ENCODE peak calls at places on chromosomes 16 and 17, in seven cellular contexts. W is mesendoderm, Z is tibial nerve, M is ovary, C is A549, H is cardiac muscle cell, R is left ventricle myocardium inferior. V is an unnamed sample.

GRCh38 chr17:65174974-65175373 is 37.8 kb downstream of the RGS9 start:
- DNase-seq in W (no peak), Z (no peak), M (no peak), C (no peak), H (no peak), R (no peak), V (no peak)

GRCh38 chr16:4123617-4124300 is 7.5 kb upstream of the ADCY9 start:
- DNase-seq in W (no peak), Z (no peak), M (no peak), C (no peak), H (no peak), R (no peak), V (no peak)

GRCh38 chr16:2008009-2008526 is 1.6 kb downstream of the ZNF598 start:
- DNase-seq in W (no peak), Z (no peak), M (no peak), C (no peak), H (peak; percentile 72), R (peak; percentile 19), V (peak; percentile 72)

GRCh38 chr16:10145636-10146035 is 36.6 kb downstream of the GRIN2A start:
- DNase-seq in W (no peak), Z (no peak), M (no peak), C (no peak), H (no peak), R (no peak), V (no peak)

GRCh38 chr17:17384961-17385360 is 81.8 kb downstream of the NT5M start:
- DNase-seq in W (no peak), Z (no peak), M (no peak), C (no peak), H (no peak), R (no peak), V (no peak)

GRCh38 chr16:1745900-1746692 is 25.2 kb downstream of the NME3 start:
- DNase-seq in W (peak; percentile 60), Z (no peak), M (no peak), C (no peak), H (peak; percentile 81), R (no peak), V (no peak)

GRCh38 chr16:59236804-59237463 is 502.8 kb upstream of the GOT2 start:
- DNase-seq in W (no peak), Z (no peak), M (no peak), C (no peak), H (no peak), R (no peak), V (no peak)

GRCh38 chr16:16045879-16046278 is 96.5 kb downstream of the ABCC1 start:
- DNase-seq in W (no peak), Z (no peak), M (no peak), C (no peak), H (no peak), R (no peak), V (no peak)

GRCh38 chr17:2789700-2790099 is 6.5 kb upstream of the RAP1GAP2 start:
- DNase-seq in W (no peak), Z (no peak), M (no peak), C (no peak), H (no peak), R (no peak), V (no peak)

GRCh38 chr17:45261577-45262515 is at the start of gene SPATA32:
- DNase-seq in W (peak; percentile 75), Z (no peak), M (peak; percentile 60), C (no peak), H (peak; percentile 43), R (peak; percentile 68), V (peak; percentile 76)

GRCh38 chr17:61457226-61457983 is 5.2 kb downstream of the TBX4 start:
- DNase-seq in W (no peak), Z (no peak), M (no peak), C (no peak), H (no peak), R (no peak), V (no peak)

GRCh38 chr17:44205962-44206824 is 6.5 kb upstream of the ATXN7L3 start:
- DNase-seq in W (peak; percentile 37), Z (no peak), M (no peak), C (peak; percentile 51), H (no peak), R (no peak), V (no peak)

GRCh38 chr16:66225696-66226095 is 140.8 kb upstream of the CDH5 start:
- DNase-seq in W (no peak), Z (no peak), M (no peak), C (no peak), H (no peak), R (no peak), V (no peak)

GRCh38 chr16:66224636-66225035 is 141.9 kb upstream of the CDH5 start:
- DNase-seq in W (no peak), Z (no peak), M (no peak), C (no peak), H (no peak), R (no peak), V (no peak)

GRCh38 chr16:66222756-66223155 is 143.7 kb upstream of the CDH5 start:
- DNase-seq in W (no peak), Z (no peak), M (no peak), C (no peak), H (no peak), R (no peak), V (no peak)

GRCh38 chr16:66223176-66223780 is 143.2 kb upstream of the CDH5 start:
- DNase-seq in W (no peak), Z (no peak), M (no peak), C (no peak), H (peak; percentile 91), R (no peak), V (no peak)

GRCh38 chr16:66224186-66224585 is 142.3 kb upstream of the CDH5 start:
- DNase-seq in W (no peak), Z (no peak), M (no peak), C (no peak), H (no peak), R (no peak), V (no peak)
- H3K4me1 ChIP-seq in W (no peaks in the 10 kb centered on the region), Z (no peaks in the 10 kb centered on the region), M (peaks cover 5% of the 10 kb centered on the region), C (no peaks in the 10 kb centered on the region), H (no peaks in the 10 kb centered on the region), R (peaks cover 9% of the 10 kb centered on the region), V (no peaks in the 10 kb centered on the region)

DNA sequence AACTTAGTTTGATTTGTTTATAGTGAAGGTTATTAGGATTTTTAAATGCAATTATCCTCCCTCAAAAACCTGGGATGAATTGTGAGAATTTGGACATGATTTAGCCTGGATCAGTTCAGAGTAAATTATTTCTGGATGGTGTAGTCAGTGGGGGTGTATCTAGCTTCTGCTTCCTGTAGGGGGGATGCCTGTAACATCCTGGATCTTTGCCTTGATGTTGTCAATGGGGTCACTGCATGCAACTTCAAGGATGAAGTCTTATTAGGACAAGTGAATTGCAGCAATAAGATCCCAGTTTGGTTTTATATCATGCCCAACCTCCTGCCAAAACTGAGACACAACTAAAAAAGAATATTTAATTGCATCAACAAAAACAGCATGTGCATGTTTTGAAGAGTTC is 159.6 kb downstream of the HS3ST3B1 start:
- DNase-seq in W (no peak), Z (no peak), M (no peak), C (no peak), H (no peak), R (no peak), V (no peak)
- H3K4me1 ChIP-seq in W (peaks cover 6% of the 10 kb centered on the region), Z (no peaks in the 10 kb centered on the region), M (no peaks in the 10 kb centered on the region), C (peaks cover 10% of the 10 kb centered on the region), H (no peaks in the 10 kb centered on the region), R (no peaks in the 10 kb centered on the region), V (no peaks in the 10 kb centered on the region)

GRCh38 chr17:27573548-27573947 is 57.4 kb upstream of the LGALS9 start:
- DNase-seq in W (no peak), Z (no peak), M (no peak), C (no peak), H (no peak), R (no peak), V (no peak)
- H3K4me1 ChIP-seq in W (peaks cover 68% of the 10 kb centered on the region), Z (peaks cover 32% of the 10 kb centered on the region), M (peaks cover 12% of the 10 kb centered on the region), C (peaks cover 86% of the 10 kb centered on the region), H (peaks cover 76% of the 10 kb centered on the region), R (peaks cover 58% of the 10 kb centered on the region), V (peaks cover 64% of the 10 kb centered on the region)

GRCh38 chr16:66516172-66516807 is 33.6 kb downstream of the TK2 start:
- DNase-seq in W (no peak), Z (no peak), M (no peak), C (no peak), H (no peak), R (no peak), V (no peak)
- H3K4me1 ChIP-seq in W (peaks cover 2% of the 10 kb centered on the region), Z (peaks cover 62% of the 10 kb centered on the region), M (peaks cover 25% of the 10 kb centered on the region), C (peaks cover 60% of the 10 kb centered on the region), H (no peaks in the 10 kb centered on the region), R (peaks cover 84% of the 10 kb centered on the region), V (peaks cover 51% of the 10 kb centered on the region)

GRCh38 chr16:53982631-53983042 is 278.7 kb downstream of the FTO start:
- DNase-seq in W (no peak), Z (no peak), M (no peak), C (no peak), H (no peak), R (no peak), V (no peak)

GRCh38 chr16:53984936-53985335 is 281.0 kb downstream of the FTO start:
- DNase-seq in W (no peak), Z (no peak), M (no peak), C (no peak), H (no peak), R (no peak), V (no peak)

GRCh38 chr16:53985865-53986264 is 281.9 kb downstream of the FTO start:
- DNase-seq in W (no peak), Z (no peak), M (no peak), C (no peak), H (no peak), R (no peak), V (no peak)

DNA sequence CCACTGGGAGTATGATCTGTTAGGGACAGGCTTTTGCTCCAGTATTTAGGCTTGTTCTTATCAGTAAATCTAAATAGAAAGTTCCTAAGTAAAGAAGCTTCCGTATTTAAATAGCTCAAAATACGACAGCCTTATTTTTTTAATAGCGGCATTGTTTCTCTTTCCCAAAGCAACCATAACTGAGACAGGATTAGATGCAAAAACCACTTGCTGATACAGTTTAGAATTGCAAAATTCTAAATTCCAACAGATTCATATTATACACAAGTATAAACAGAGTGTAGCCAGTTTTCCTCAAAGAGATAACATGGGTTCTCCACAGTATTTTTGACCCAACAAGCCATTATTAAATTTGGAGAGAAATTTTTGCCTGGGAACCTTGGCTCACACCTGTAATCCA is 276.7 kb downstream of the FTO start:
- DNase-seq in W (no peak), Z (no peak), M (no peak), C (no peak), H (no peak), R (no peak), V (no peak)
- H3K4me1 ChIP-seq in W (no peaks in the 10 kb centered on the region), Z (no peaks in the 10 kb centered on the region), M (no peaks in the 10 kb centered on the region), C (no peaks in the 10 kb centered on the region), H (no peaks in the 10 kb centered on the region), R (peaks cover 7% of the 10 kb centered on the region), V (peaks cover 8% of the 10 kb centered on the region)

GRCh38 chr16:30637952-30638351 is 12.8 kb upstream of the PRR14 start:
- DNase-seq in W (peak; percentile 74), Z (no peak), M (no peak), C (peak; percentile 82), H (peak; percentile 57), R (no peak), V (no peak)
- H3K4me1 ChIP-seq in W (no peaks in the 10 kb centered on the region), Z (peaks cover 8% of the 10 kb centered on the region), M (no peaks in the 10 kb centered on the region), C (peaks cover 6% of the 10 kb centered on the region), H (peaks cover 3% of the 10 kb centered on the region), R (peaks cover 20% of the 10 kb centered on the region), V (peaks cover 16% of the 10 kb centered on the region)